ENCODE peak calls at places on chromosomes 7 and 10, in eight cellular contexts. T, Q, G, E, W, K, O and M are unnamed samples.

GRCh38 chr7:29224726-29225125 is 30.2 kb downstream of the CHN2 start:
- DNase-seq in K (peak), W (no peak), Q (no peak), T (no peak), E (no peak), O (no peak), G (no peak), M (no peak)

GRCh38 chr7:18357691-18358090 is 137.9 kb upstream of the HDAC9 start:
- DNase-seq in E (peak), W (no peak), G (peak), Q (peak), K (peak), T (no peak), O (no peak), M (peak)

GRCh38 chr7:46802460-46802972 is 779.4 kb downstream of the TNS3 start:
- DNase-seq in T (no peak), W (no peak), Q (no peak), G (no peak), O (no peak), K (no peak), E (no peak), M (no peak)

GRCh38 chr10:99926925-99927718 is 82.6 kb downstream of the DNMBP start:
- DNase-seq in W (peak), K (peak), Q (no peak), O (no peak), G (no peak), E (no peak), T (no peak), M (no peak)

GRCh38 chr7:75989084-75989725 is 5.2 kb downstream of the TMEM120A start:
- DNase-seq in T (peak), E (peak), O (no peak), W (no peak), Q (no peak), K (no peak), G (no peak), M (no peak)

GRCh38 chr7:105622114-105622731 is 40.9 kb upstream of the EFCAB10 start:
- DNase-seq in W (no peak), T (no peak), Q (no peak), G (no peak), E (no peak), O (no peak), K (no peak), M (no peak)

GRCh38 chr7:116687801-116688201 is 15.8 kb downstream of the MET start:
- DNase-seq in G (peak), E (peak), Q (no peak), T (no peak), K (peak), O (peak), W (peak), M (no peak)

GRCh38 chr7:21076054-21076453 is 289.4 kb upstream of the SP8 start:
- DNase-seq in T (no peak), G (peak), W (peak), Q (no peak), E (peak), K (no peak), O (no peak), M (no peak)

GRCh38 chr7:134755422-134756022 is 23.9 kb upstream of the CALD1 start:
- DNase-seq in K (peak), G (peak), T (peak), W (peak), O (no peak), Q (peak), E (no peak), M (no peak)

DNA sequence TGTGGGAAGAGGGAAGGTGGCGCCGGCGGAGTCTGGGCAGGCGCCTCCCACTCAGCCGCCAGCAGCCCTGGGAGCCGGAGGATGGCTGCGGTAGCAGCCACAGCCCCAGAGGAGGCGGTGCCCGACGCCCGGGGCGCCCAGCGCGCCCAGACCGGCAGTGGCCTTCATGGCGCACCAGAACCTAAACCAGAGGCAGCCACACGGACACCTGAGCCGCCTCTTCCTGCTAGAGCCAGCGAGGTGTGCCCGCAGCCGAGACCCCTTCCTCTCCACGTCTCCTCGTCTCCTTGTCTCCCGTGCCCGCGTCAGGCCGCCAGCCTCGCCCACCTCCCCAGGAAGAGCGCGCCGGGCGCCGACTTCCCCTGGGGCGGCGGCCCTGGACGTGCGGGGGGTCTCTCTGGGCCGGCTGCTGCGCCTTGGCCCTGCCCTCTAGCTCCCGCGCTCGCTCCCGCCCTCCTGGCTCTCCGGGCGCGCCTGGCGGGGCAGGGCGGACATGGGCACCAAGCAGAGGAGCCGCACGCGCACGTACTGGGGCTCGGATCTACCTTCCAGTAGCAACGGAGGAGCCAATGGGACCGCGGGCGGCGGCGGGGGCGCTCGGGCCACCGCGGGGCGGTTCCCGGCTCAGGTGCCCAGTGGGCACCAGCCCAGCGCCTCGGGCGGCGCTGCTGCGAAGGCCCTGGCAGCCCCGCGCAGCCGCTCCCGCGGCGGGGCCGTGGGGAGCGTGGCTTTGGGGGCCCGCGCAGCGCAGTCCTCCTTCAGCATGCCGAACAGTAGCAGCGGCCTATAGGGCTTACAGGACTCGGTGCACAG is 33.0 kb upstream of the SFTPD start:
- DNase-seq in K (peak), E (peak), G (peak), O (peak), Q (no peak), W (peak), T (peak), M (peak)
- TF ChIP-seq CTCF in K (peak), E (no peak), G (no peak), O (no peak), Q (no peak), W (peak), T (no peak), M (peak)

GRCh38 chr10:21824409-21824808 is 179.1 kb downstream of the DNAJC1 start:
- DNase-seq in G (no peak), T (no peak), Q (no peak), W (no peak), E (no peak), O (no peak), K (no peak), M (no peak)

GRCh38 chr10:21826725-21827124 is 176.8 kb downstream of the DNAJC1 start:
- DNase-seq in K (no peak), T (no peak), G (no peak), O (no peak), Q (no peak), E (no peak), W (no peak), M (no peak)

GRCh38 chr10:21823617-21824016 is 179.9 kb downstream of the DNAJC1 start:
- DNase-seq in T (no peak), Q (no peak), K (peak), E (no peak), W (no peak), O (no peak), G (no peak), M (no peak)

GRCh38 chr10:21827308-21827707 is 176.2 kb downstream of the DNAJC1 start:
- DNase-seq in Q (no peak), E (no peak), K (no peak), O (no peak), G (no peak), T (no peak), W (no peak), M (no peak)

DNA sequence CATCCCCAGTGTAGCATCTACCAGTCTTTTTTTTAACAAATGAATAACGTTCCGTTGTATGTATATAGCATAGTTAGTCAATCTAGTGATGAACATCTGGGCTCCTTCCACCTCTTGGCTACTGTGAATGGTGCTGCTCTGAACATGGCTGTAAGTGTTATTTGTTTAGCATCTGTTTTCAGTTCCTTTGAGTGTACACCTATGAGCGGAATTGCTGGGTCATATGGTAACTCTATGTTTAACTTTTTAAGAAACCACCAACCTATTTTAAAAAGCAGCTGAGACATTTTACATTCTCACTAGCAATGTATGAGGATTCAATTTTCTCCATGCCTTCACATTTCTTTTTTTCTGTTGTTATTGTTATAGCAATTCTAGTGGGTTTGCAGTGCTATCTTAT is 178.2 kb downstream of the DNAJC1 start:
- DNase-seq in T (no peak), G (no peak), K (no peak), O (no peak), W (no peak), E (no peak), Q (no peak), M (no peak)
- TF ChIP-seq EZH2phosphoT487 in T (no peak), G (no peak), K (no peak), O (no peak), W (no peak), E (no peak), Q (no peak), M (no peak)

DNA sequence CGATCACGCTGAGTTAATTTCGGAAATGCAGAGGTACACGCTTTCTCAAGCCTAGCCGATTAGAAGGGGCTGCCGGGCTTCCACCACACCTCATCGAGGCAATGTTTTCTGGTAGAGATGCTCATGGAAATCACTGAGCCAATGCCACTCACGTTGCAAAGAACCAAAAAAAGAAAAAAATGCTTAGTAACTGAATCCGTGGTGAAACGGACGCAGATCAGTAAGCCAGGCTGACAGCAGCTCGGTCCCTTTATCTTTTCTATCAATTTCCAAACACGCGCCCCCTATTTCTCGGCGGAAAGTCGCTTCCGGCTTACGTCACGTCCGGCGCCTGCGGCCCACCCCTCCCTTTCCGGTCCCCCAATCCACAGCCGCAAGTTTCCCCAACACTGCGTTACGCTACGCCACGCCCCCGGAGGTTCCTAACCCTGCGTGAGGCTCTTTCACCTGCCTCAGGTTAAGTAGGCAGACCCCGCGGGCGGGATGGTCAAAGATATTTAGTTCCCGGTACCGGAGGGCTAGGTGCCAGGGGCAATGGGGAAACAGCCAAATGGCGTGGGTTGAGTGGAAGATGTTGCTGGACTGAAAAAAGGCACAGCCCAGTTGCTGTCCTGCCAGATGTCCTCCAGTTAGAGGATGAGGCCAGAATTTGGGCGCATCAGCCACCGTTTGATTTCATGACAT is at the start of gene NSUN6:
- DNase-seq in O (peak), K (peak), G (peak), E (peak), Q (peak), T (peak), W (peak), M (peak)
- TF ChIP-seq CTCF in O (no peak), K (no peak), G (no peak), E (no peak), Q (no peak), T (no peak), W (no peak), M (no peak)

GRCh38 chr7:96004598-96004997 is 232.2 kb downstream of the DYNC1I1 start:
- DNase-seq in T (peak), Q (no peak), O (no peak), W (peak), G (no peak), E (no peak), K (no peak), M (no peak)
- TF ChIP-seq EZH2phosphoT487 in T (no peak), Q (no peak), O (no peak), W (no peak), G (no peak), E (no peak), K (no peak), M (no peak)

GRCh38 chr10:115706482-115707076 is 566.4 kb downstream of the GFRA1 start:
- DNase-seq in E (peak), W (peak), O (peak), K (peak), G (peak), T (peak), Q (peak), M (peak)

GRCh38 chr10:115711306-115711705 is 561.7 kb downstream of the GFRA1 start:
- DNase-seq in K (no peak), E (no peak), T (no peak), G (no peak), Q (no peak), O (no peak), W (no peak), M (no peak)

GRCh38 chr10:115710136-115710535 is 562.9 kb downstream of the GFRA1 start:
- DNase-seq in E (no peak), Q (no peak), G (no peak), K (no peak), O (no peak), W (no peak), T (no peak), M (no peak)
- TF ChIP-seq CTCF in E (peak), Q (no peak), G (no peak), K (no peak), O (no peak), W (no peak), T (no peak), M (peak)

GRCh38 chr10:50346947-50347346 is 95.6 kb upstream of the ASAH2 start:
- DNase-seq in O (no peak), E (no peak), T (no peak), G (no peak), Q (no peak), K (no peak), W (no peak), M (no peak)
- TF ChIP-seq EZH2phosphoT487 in O (no peak), E (no peak), T (no peak), G (no peak), Q (no peak), K (no peak), W (no peak), M (no peak)